ENCODE peak calls at places on chromosomes 6 and 20, in seven cellular contexts. C is stomach, N is sigmoid colon, D is transverse colon, S is H1, X is GM12878, B is breast epithelium. V is an unnamed sample. For H3K4me1, the result is how much of the 10 kb centered on the place peaks cover.

GRCh38 chr6:57822896-57823358 is 505.5 kb downstream of the PRIM2 start:
- DNase-seq in N (no peak), S (peak), B (no peak), D (no peak), C (no peak), X (no peak), V (no peak)

GRCh38 chr20:57753332-57754164 is 43.7 kb upstream of the PMEPA1 start:
- DNase-seq in D (no peak), N (peak), X (no peak), B (no peak), S (no peak), C (no peak), V (peak)

GRCh38 chr6:56949261-56949660 is 5.6 kb upstream of the BEND6 start:
- DNase-seq in B (no peak), N (no peak), X (no peak), S (no peak), C (no peak), D (no peak), V (no peak)

GRCh38 chr6:4403023-4403752 is 267.8 kb upstream of the ECI2 start:
- DNase-seq in C (no peak), S (no peak), N (no peak), X (no peak), D (no peak), B (no peak), V (no peak)

GRCh38 chr6:152338335-152339125 is 298.6 kb downstream of the SYNE1 start:
- DNase-seq in X (no peak), D (peak), C (peak), S (peak), N (peak), B (no peak), V (peak)

GRCh38 chr6:14917101-14917500 is 328.8 kb upstream of the JARID2 start:
- DNase-seq in S (no peak), C (no peak), N (no peak), B (no peak), X (no peak), D (no peak), V (no peak)

GRCh38 chr6:45327956-45328522 is at the start of gene RUNX2:
- DNase-seq in B (no peak), N (no peak), S (no peak), C (no peak), D (no peak), X (no peak), V (no peak)

GRCh38 chr6:56790424-56790823 is 147.7 kb upstream of the DST start:
- DNase-seq in D (no peak), N (no peak), S (no peak), C (no peak), X (no peak), B (no peak), V (no peak)

DNA sequence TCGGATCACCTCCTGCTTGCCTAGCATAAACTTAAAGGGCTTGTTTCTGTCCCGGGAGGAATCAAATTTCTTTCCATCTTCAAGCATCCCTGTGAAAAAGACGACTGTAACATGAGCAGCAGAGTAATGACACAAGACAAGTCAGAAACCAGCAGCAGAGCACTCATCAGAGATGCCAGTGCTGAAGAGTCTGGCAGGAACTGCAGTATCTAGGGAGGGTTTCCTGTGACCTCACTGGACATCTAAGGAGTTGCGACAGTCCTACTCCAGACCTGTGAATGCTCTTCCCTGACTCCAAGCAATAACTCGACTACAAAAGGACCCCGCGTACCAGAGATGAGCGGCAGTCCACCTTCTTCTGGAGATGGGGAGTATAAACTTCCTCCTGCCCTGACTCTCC is 17.3 kb downstream of the FKBP1A start:
- DNase-seq in D (no peak), N (no peak), S (peak), B (no peak), X (no peak), C (no peak), V (no peak)
- TF ChIP-seq POLR2AphosphoS5 in D (no peak), N (no peak), S (no peak), B (no peak), X (no peak), C (no peak), V (no peak)

GRCh38 chr20:62407221-62407992 is at the start of gene CABLES2:
- DNase-seq in C (peak), D (peak), S (peak), B (peak), X (peak), N (peak), V (peak)
- TF ChIP-seq POLR2A in C (no peak), D (peak), S (no peak), B (no peak), X (peak), N (no peak), V (no peak)

GRCh38 chr6:16318953-16319720 is 80.8 kb downstream of the GMPR start:
- DNase-seq in N (no peak), D (no peak), X (no peak), B (no peak), C (no peak), S (no peak), V (no peak)

GRCh38 chr6:16321826-16322225 is 83.4 kb downstream of the GMPR start:
- DNase-seq in D (no peak), B (no peak), S (no peak), N (no peak), X (no peak), C (no peak), V (no peak)

GRCh38 chr6:16319813-16320532 is 81.6 kb downstream of the GMPR start:
- DNase-seq in X (peak), N (peak), S (no peak), C (peak), D (peak), B (peak), V (peak)

GRCh38 chr6:16321341-16321710 is 82.9 kb downstream of the GMPR start:
- DNase-seq in S (no peak), X (no peak), B (no peak), N (no peak), D (no peak), C (no peak), V (no peak)

DNA sequence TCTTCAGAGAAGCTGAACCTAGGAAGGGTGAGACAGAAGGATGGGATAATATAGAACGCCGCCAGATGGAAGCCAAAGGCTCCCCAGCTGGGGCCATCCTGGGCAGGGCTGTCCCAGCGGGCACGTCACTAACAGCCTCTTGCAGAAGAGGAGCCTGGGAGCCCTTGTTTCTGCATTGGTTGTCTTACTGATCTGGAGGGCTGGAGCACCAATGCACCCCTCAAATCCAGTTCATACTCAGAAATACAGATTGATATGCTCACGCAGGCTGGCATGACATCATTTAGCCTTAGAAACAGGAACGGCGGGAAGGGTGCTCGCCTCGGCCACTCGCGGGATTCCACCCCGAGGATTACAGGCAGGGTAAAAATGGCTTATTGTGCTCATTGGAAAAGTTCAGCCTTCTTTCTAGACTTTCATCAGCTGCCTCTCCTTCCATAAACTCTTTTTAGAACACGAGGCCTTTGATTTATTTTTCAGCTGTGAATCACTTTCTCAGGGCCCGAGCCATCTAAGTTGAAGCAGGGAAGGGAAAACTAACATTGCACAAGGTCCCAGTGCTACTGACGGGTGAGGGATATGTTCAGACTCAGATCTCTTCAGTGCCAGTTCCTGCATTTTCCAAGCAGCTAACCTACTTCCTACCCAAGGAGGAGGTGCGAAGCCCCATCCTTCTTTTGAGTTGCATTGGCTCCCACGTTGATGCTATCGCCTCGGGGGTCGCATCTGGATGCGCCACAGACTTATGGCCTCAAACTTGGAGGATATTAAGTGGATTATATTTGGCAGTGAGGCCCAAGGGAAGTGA is 82.3 kb downstream of the GMPR start:
- DNase-seq in N (no peak), B (no peak), S (no peak), D (no peak), X (no peak), C (no peak), V (no peak)
- H3K4me1 ChIP-seq in N (under half), B (under half), S (under half), D (under half), X (under half), C (half or more), V (under half)

GRCh38 chr6:35688605-35689322 is at the start of gene FKBP5:
- DNase-seq in N (peak), X (peak), B (peak), D (peak), C (peak), S (peak), V (peak)
- TF ChIP-seq POLR2AphosphoS5 in N (peak), X (peak), B (peak), D (peak), C (peak), S (no peak), V (peak)

GRCh38 chr20:49615401-49616153 is 47.6 kb upstream of the PTGIS start:
- DNase-seq in D (peak), N (no peak), C (peak), X (no peak), S (no peak), B (no peak), V (peak)
- TF ChIP-seq POLR2A in D (no peak), N (no peak), C (no peak), X (no peak), S (no peak), B (no peak), V (no peak)

DNA sequence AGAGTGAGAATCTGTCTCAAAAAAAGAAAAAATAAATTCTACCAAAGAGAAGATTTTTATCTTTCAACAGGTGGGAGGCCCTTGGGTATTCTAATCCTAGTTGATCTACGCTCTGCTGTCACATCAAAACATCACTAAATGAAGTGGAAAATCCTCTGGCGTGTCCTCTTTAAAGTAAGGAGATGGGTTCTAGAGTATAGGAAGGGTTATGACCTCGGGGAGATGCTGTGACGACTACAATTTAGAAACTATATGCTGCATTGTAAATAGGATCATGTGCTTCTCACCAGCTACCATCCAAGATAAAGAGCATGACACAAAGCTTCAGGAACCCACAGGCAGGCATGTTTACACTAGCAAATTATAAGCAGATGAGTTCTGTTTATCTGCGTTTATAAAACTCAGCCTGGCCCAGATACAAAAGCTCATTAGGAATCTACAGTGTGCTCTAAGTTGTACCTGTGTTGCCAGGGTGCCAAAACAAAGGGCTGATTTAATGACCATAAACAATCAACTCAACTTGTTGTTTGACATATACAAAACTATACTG is 197.1 kb upstream of the PLN start:
- DNase-seq in X (no peak), S (no peak), B (no peak), C (no peak), D (no peak), N (no peak), V (no peak)
- H3K4me1 ChIP-seq in X (under half), S (under half), B (under half), C (under half), D (under half), N (under half), V (under half)

GRCh38 chr20:38161412-38161774 is 3.7 kb downstream of the TGM2 start:
- DNase-seq in B (no peak), S (no peak), C (no peak), D (no peak), X (no peak), N (no peak), V (peak)
- TF ChIP-seq POLR2AphosphoS5 in B (no peak), S (no peak), C (no peak), D (no peak), X (no peak), N (no peak), V (no peak)

DNA sequence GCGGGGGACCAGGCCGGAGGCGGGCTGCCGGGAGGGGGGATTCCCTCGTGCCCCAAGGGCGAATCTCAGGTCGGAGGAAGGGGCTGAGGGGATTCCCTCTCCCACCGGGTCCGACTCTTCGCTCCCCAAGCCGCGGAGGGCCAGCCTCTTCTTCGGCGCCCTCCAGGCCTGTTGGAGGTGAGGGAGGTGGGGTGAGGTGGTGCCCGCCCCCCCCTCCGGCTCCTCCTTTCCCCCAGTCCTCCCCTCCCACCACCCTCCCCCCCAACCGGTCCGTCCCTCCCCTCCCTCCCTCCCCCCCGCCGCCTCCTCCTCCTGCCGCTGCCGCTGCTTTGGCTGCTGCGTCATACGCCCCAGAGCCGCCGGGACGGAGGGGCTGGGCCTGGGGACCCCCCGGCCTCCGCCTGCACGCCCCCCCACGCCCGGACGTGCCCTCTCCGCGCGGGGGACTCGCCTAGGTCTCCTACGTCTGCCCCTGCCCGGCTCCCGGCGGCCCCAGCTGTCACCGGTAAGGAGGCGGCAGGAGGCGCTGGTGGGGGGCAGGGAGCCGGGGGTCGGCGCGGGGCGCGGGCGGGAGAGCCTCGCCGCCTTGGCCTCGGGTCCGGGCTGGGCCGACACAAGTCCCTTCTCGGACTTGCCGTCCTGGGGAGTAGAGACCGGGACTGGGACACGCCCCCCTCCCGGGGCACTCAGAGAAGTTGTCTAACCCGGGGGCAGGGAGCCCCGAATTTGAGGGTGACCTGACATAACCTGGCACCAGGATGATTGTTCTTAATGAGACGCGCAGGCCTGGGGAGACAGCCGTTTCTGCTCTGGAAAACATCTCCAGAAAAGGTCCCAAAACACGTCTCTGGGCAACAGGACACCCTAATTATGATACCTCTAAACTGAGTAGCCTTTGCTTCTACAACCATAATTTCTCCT is at the start of gene PHF1:
- DNase-seq in S (peak), X (no peak), D (peak), N (no peak), C (peak), B (peak), V (peak)
- TF ChIP-seq POLR2A in S (no peak), X (peak), D (peak), N (peak), C (no peak), B (no peak), V (peak)

V was measured in spleen.